ENCODE peak calls at places on chromosomes 4 and X, in eight cellular contexts. J, E, T, F, G, P, B and A are unnamed samples.

GRCh38 chrX:103678199-103678993 is 8.1 kb downstream of the MORF4L2 start:
- DNase-seq in J (no peak), E (no peak), T (no peak), F (no peak), G (no peak), P (no peak), B (no peak), A (no peak)

GRCh38 chrX:9656277-9656676 is 109.4 kb downstream of the GPR143 start:
- DNase-seq in J (no peak), E (no peak), T (no peak), F (peak; percentile 41), G (no peak), P (peak; percentile 43), B (no peak), A (no peak)

GRCh38 chr4:86959588-86960500 is 25.0 kb downstream of the AFF1 start:
- DNase-seq in J (no peak), E (no peak), T (no peak), F (no peak), G (no peak), P (no peak), B (no peak), A (no peak)

GRCh38 chr4:120557372-120557771 is 365.2 kb downstream of the PRDM5 start:
- DNase-seq in J (no peak), E (no peak), T (no peak), F (no peak), G (no peak), P (no peak), B (no peak), A (no peak)

GRCh38 chr4:95193391-95194224 is 355.2 kb downstream of the UNC5C start:
- DNase-seq in J (no peak), E (no peak), T (no peak), F (no peak), G (no peak), P (no peak), B (no peak), A (no peak)

GRCh38 chr4:117417856-117418255 is 332.5 kb upstream of the TRAM1L1 start:
- DNase-seq in J (no peak), E (no peak), T (no peak), F (no peak), G (no peak), P (no peak), B (no peak), A (no peak)

GRCh38 chrX:153494541-153495361 is at the start of gene BGN:
- DNase-seq in J (peak; percentile 15), E (no peak), T (no peak), F (no peak), G (peak; percentile 43), P (peak; percentile 62), B (no peak), A (no peak)

GRCh38 chrX:12138366-12139313 is at the start of gene FRMPD4:
- DNase-seq in J (no peak), E (peak; percentile 2), T (no peak), F (no peak), G (no peak), P (peak; percentile 23), B (no peak), A (no peak)

GRCh38 chrX:105822138-105823091 is at the start of gene NRK:
- DNase-seq in J (no peak), E (no peak), T (no peak), F (no peak), G (peak; percentile 77), P (peak; percentile 34), B (no peak), A (no peak)

GRCh38 chrX:40887476-40887875 is 152.1 kb upstream of the MED14 start:
- DNase-seq in J (no peak), E (no peak), T (no peak), F (no peak), G (no peak), P (no peak), B (no peak), A (no peak)

GRCh38 chrX:43707812-43708548 is 51.9 kb downstream of the MAOA start:
- DNase-seq in J (no peak), E (no peak), T (peak; percentile 24), F (peak; percentile 68), G (peak; percentile 76), P (peak; percentile 67), B (peak; percentile 88), A (no peak)

GRCh38 chr4:187499961-187500360 is 495.6 kb upstream of the ZFP42 start:
- DNase-seq in J (no peak), E (no peak), T (no peak), F (no peak), G (no peak), P (no peak), B (no peak), A (no peak)

GRCh38 chr4:106266201-106266600 is 49.8 kb downstream of the TBCK start:
- DNase-seq in J (peak; percentile 2), E (no peak), T (no peak), F (no peak), G (no peak), P (no peak), B (no peak), A (peak; percentile 57)

GRCh38 chrX:24364851-24365538 is 4.6 kb downstream of the SUPT20HL1 start:
- DNase-seq in J (no peak), E (no peak), T (no peak), F (no peak), G (no peak), P (no peak), B (no peak), A (no peak)

GRCh38 chr4:40292313-40292759 is 42.8 kb upstream of the CHRNA9 start:
- DNase-seq in J (no peak), E (no peak), T (no peak), F (no peak), G (no peak), P (no peak), B (no peak), A (no peak)

GRCh38 chr4:147578611-147579010 is 38.6 kb upstream of the TMEM184C start:
- DNase-seq in J (no peak), E (no peak), T (no peak), F (no peak), G (no peak), P (no peak), B (no peak), A (no peak)

GRCh38 chr4:25970241-25970675 is 56.2 kb downstream of the SMIM20 start:
- DNase-seq in J (no peak), E (peak; percentile 18), T (no peak), F (peak; percentile 30), G (no peak), P (peak; percentile 75), B (peak; percentile 36), A (no peak)

GRCh38 chrX:16368696-16369095 is 201.4 kb downstream of the MAGEB17 start:
- DNase-seq in J (no peak), E (no peak), T (no peak), F (no peak), G (no peak), P (no peak), B (no peak), A (no peak)

GRCh38 chr4:99723555-99724450 is 66.2 kb upstream of the C4orf54 start:
- DNase-seq in J (peak; percentile 38), E (no peak), T (no peak), F (peak; percentile 94), G (peak; percentile 46), P (peak; percentile 78), B (peak; percentile 76), A (peak; percentile 92)

GRCh38 chr4:7335363-7336066 is 99.2 kb downstream of the PSAPL1 start:
- DNase-seq in J (peak; percentile 69), E (peak; percentile 92), T (peak; percentile 88), F (peak; percentile 38), G (peak; percentile 50), P (peak; percentile 61), B (peak; percentile 59), A (peak; percentile 41)

GRCh38 chr4:112978691-112979472 is 70.6 kb upstream of the ANK2 start:
- DNase-seq in J (no peak), E (no peak), T (no peak), F (no peak), G (no peak), P (no peak), B (no peak), A (no peak)

GRCh38 chrX:112867570-112867969 is 26.9 kb upstream of the AMOT start:
- DNase-seq in J (no peak), E (no peak), T (no peak), F (no peak), G (no peak), P (no peak), B (no peak), A (no peak)

GRCh38 chr4:106329027-106329618 is 12.8 kb downstream of the AIMP1 start:
- DNase-seq in J (peak; percentile 18), E (no peak), T (no peak), F (no peak), G (no peak), P (no peak), B (no peak), A (peak; percentile 40)

GRCh38 chr4:6192245-6192644 is 8.1 kb downstream of the JAKMIP1 start:
- DNase-seq in J (no peak), E (no peak), T (no peak), F (no peak), G (no peak), P (no peak), B (no peak), A (no peak)

GRCh38 chr4:41294445-41295062 is 37.8 kb downstream of the UCHL1 start:
- DNase-seq in J (no peak), E (no peak), T (no peak), F (no peak), G (no peak), P (no peak), B (no peak), A (peak; percentile 29)

GRCh38 chr4:173370130-173370476 is 651 bp upstream of the SAP30 start:
- DNase-seq in J (peak; percentile 18), E (peak; percentile 26), T (peak; percentile 60), F (peak; percentile 70), G (peak; percentile 62), P (peak; percentile 77), B (peak; percentile 65), A (peak; percentile 89)
- TF ChIP-seq POLR2A in J (no peak), E (no peak), T (no peak), F (no peak), G (no peak), P (peak; percentile 2), B (peak; percentile 21), A (no peak)

GRCh38 chrX:48794340-48794920 is 7.4 kb upstream of the HDAC6 start:
- DNase-seq in J (no peak), E (no peak), T (no peak), F (no peak), G (no peak), P (no peak), B (no peak), A (peak; percentile 92)
- TF ChIP-seq POLR2A in J (no peak), E (no peak), T (no peak), F (no peak), G (no peak), P (no peak), B (no peak), A (peak; percentile 46)

GRCh38 chr4:2536193-2537010 is at the start of gene FAM193A:
- DNase-seq in J (peak; percentile 70), E (peak; percentile 89), T (peak; percentile 99), F (peak; percentile 99), G (peak; percentile 99), P (peak; percentile 100), B (peak; percentile 99), A (peak; percentile 100)
- TF ChIP-seq POLR2A in J (peak; percentile 72), E (peak; percentile 38), T (no peak), F (peak; percentile 48), G (no peak), P (peak; percentile 73), B (no peak), A (peak; percentile 60)

GRCh38 chrX:30653415-30654131 is at the start of gene GK:
- DNase-seq in J (no peak), E (no peak), T (no peak), F (peak; percentile 14), G (no peak), P (no peak), B (peak; percentile 19), A (peak; percentile 69)
- TF ChIP-seq POLR2A in J (no peak), E (no peak), T (no peak), F (peak; percentile 30), G (peak; percentile 21), P (peak; percentile 3), B (no peak), A (no peak)

GRCh38 chr4:4248036-4248884 is at the start of gene TMEM128:
- DNase-seq in J (peak; percentile 85), E (peak; percentile 94), T (peak; percentile 84), F (peak; percentile 87), G (peak; percentile 89), P (peak; percentile 94), B (peak; percentile 94), A (peak; percentile 97)
- TF ChIP-seq POLR2A in J (peak; percentile 75), E (peak; percentile 97), T (peak; percentile 43), F (peak; percentile 63), G (peak; percentile 80), P (peak; percentile 63), B (peak; percentile 84), A (peak; percentile 96)